ENCODE peak calls at places on chromosomes 2 and 18, in seven cellular contexts. P, H, X, Y, F, Z and M are unnamed samples.

GRCh38 chr2:14516844-14517243 is 115.7 kb upstream of the LRATD1 start:
- DNase-seq in P (no peak), H (peak; percentile 99), X (no peak), Y (no peak), F (no peak), Z (no peak), M (no peak)

GRCh38 chr2:101153077-101153707 is 2.0 kb upstream of the TBC1D8 start:
- DNase-seq in P (peak; percentile 30), H (no peak), X (no peak), Y (no peak), F (no peak), Z (no peak), M (no peak)

GRCh38 chr2:220961461-220961860 is 610.6 kb downstream of the EPHA4 start:
- DNase-seq in P (no peak), H (no peak), X (no peak), Y (no peak), F (no peak), Z (no peak), M (no peak)

GRCh38 chr2:223589901-223590300 is 12.3 kb downstream of the SCG2 start:
- DNase-seq in P (no peak), H (no peak), X (no peak), Y (no peak), F (no peak), Z (no peak), M (no peak)

GRCh38 chr2:212843409-212844199 is 305.0 kb upstream of the ERBB4 start:
- DNase-seq in P (no peak), H (peak; percentile 91), X (no peak), Y (no peak), F (no peak), Z (no peak), M (no peak)

GRCh38 chr18:32847719-32848118 is 74.9 kb upstream of the KLHL14 start:
- DNase-seq in P (peak; percentile 79), H (no peak), X (no peak), Y (no peak), F (no peak), Z (no peak), M (no peak)

GRCh38 chr2:211453311-211453894 is 897.0 kb downstream of the CPS1 start:
- DNase-seq in P (no peak), H (no peak), X (no peak), Y (no peak), F (no peak), Z (no peak), M (no peak)

GRCh38 chr2:28326873-28327495 is 65.7 kb upstream of the FOSL2 start:
- DNase-seq in P (no peak), H (peak; percentile 26), X (no peak), Y (no peak), F (no peak), Z (no peak), M (no peak)

GRCh38 chr2:213958086-213958485 is 452.8 kb upstream of the VWC2L start:
- DNase-seq in P (no peak), H (no peak), X (no peak), Y (no peak), F (no peak), Z (no peak), M (no peak)

GRCh38 chr2:229725716-229726346 is 11.5 kb upstream of the DNER start:
- DNase-seq in P (no peak), H (peak; percentile 95), X (no peak), Y (no peak), F (no peak), Z (no peak), M (no peak)

GRCh38 chr2:35081001-35081628 is 1274.5 kb upstream of the CRIM1 start:
- DNase-seq in P (no peak), H (no peak), X (no peak), Y (no peak), F (no peak), Z (no peak), M (no peak)

GRCh38 chr18:79680100-79680879 is 687 bp downstream of the CTDP1 start:
- DNase-seq in P (peak; percentile 56), H (peak; percentile 52), X (no peak), Y (peak; percentile 58), F (peak; percentile 37), Z (peak; percentile 36), M (peak; percentile 63)

DNA sequence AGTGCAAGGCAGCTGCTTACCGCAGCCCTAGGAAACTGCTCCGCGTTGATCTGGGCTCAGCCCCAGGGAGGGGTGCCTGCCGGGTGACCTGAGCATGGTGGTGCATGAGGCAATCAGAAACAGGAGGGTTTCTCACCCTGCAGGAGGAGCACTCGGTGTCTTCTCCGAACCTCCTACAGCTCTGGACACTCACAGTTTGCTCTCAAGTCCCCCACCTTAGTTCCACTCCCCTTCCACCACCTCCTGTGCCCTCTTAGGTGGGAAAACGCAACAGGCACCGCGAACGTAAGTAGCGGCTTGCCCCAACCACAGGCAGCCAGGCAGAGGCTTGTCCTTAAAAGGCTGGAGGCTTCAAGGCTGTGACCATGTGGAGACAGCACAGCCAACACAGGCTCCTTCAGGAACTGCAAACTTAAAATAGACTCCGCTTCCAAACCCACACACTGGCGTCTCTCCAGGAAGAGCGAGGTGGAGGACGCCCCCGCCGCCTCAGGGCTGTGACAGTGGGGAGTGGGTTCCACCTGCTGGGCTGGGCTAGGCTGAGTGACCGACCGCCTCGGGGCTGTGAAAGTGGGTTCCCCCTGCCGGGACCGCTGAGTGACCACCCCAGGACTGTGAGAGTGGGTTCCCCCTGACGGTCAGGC is 71.6 kb downstream of the NDUFA10 start:
- DNase-seq in P (no peak), H (peak; percentile 15), X (peak; percentile 34), Y (no peak), F (no peak), Z (no peak), M (peak; percentile 32)
- H3K4me1 ChIP-seq in P (no peaks in the 10 kb centered on the region), H (no peaks in the 10 kb centered on the region), X (peaks cover 10% of the 10 kb centered on the region), Y (no peaks in the 10 kb centered on the region), F (no peaks in the 10 kb centered on the region), Z (peaks cover 22% of the 10 kb centered on the region), M (peaks cover 6% of the 10 kb centered on the region)

DNA sequence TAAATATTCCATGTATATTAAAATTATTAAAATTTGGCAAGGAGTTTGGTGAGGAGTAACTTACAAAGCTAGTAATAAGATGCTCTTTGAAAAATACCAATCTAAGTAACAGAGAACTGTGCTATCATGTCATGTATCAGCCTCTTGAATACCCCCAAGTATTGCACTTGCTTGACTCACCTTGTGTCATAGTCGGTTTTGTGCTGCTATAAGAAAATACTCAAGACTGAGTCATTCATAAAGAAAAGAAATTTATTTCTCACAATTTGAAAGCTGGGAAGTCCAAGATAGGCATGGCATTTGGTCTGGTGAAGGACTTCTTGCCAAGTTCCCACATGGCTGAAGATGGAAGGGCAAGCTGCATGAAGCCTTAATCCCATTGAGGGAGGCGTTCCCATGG is 179.2 kb downstream of the MEMO1 start:
- DNase-seq in P (no peak), H (peak; percentile 61), X (no peak), Y (no peak), F (no peak), Z (no peak), M (no peak)
- H3K27ac ChIP-seq in P (no peak overlapping the region), H (no peak overlapping the region), X (no peak overlapping the region), Y (no peak overlapping the region), F (no peak overlapping the region), Z (no peak overlapping the region), M (no peak overlapping the region)

DNA sequence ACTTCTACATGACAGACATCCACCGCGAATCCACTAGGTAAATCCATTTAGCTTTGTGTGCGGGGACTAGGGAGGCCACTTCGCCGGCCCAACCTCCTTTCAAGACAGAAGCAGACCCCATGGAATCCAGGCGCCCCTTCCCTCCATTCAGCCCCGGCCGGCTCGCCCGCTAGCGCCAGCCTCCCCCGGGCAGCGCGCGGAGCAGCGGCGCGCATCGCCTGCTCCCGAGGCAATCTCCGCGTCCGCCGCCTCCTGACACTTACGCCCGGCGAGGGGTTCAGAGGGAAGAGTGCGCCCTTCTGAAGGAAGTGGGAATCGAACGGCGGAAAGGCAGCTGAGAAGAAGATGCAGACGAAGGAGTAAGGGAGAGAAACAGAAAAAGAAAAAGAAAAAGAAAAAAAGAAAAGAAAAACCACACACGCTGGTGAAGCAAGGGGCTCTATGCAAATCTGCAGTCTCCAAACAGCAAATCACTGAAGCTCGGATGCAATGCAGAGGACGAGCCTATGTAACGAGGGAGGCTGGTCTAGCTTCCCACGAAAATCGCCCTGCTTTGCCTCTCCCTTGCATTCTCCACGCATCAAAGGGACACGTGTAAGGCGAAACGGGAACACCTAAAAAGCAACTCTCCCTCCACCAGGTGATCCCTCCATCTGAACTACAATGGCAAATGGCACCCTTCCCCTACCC is 684.4 kb downstream of the NRXN1 start:
- DNase-seq in P (peak; percentile 69), H (no peak), X (no peak), Y (no peak), F (no peak), Z (no peak), M (no peak)
- H3K27me3 ChIP-seq in P (peaks cover 50% of the 10 kb centered on the region), H (no peaks in the 10 kb centered on the region), X (no peaks in the 10 kb centered on the region), Y (no peaks in the 10 kb centered on the region), F (no peaks in the 10 kb centered on the region), Z (no peaks in the 10 kb centered on the region), M (peaks cover 30% of the 10 kb centered on the region)

GRCh38 chr18:8952174-8952573 is 150.3 kb upstream of the NDUFV2 start:
- DNase-seq in P (no peak), H (no peak), X (no peak), Y (no peak), F (no peak), Z (no peak), M (no peak)

GRCh38 chr18:8948471-8949149 is 153.9 kb upstream of the NDUFV2 start:
- DNase-seq in P (no peak), H (peak; percentile 93), X (no peak), Y (no peak), F (no peak), Z (no peak), M (no peak)

GRCh38 chr18:8952796-8953760 is 149.4 kb upstream of the NDUFV2 start:
- DNase-seq in P (no peak), H (peak; percentile 92), X (no peak), Y (no peak), F (no peak), Z (no peak), M (no peak)

GRCh38 chr18:8949206-8949605 is 153.3 kb upstream of the NDUFV2 start:
- DNase-seq in P (no peak), H (peak; percentile 48), X (no peak), Y (no peak), F (no peak), Z (no peak), M (no peak)

GRCh38 chr18:8951491-8951890 is 151.0 kb upstream of the NDUFV2 start:
- DNase-seq in P (no peak), H (no peak), X (no peak), Y (no peak), F (no peak), Z (no peak), M (no peak)
- H3K4me1 ChIP-seq in P (peaks cover 25% of the 10 kb centered on the region), H (peaks cover 18% of the 10 kb centered on the region), X (no peaks in the 10 kb centered on the region), Y (no peaks in the 10 kb centered on the region), F (no peaks in the 10 kb centered on the region), Z (no peaks in the 10 kb centered on the region), M (no peaks in the 10 kb centered on the region)

GRCh38 chr2:41942278-41942677 is 105.5 kb upstream of the PKDCC start:
- DNase-seq in P (no peak), H (no peak), X (no peak), Y (no peak), F (no peak), Z (no peak), M (no peak)
- H3K27ac ChIP-seq in P (no peak overlapping the region), H (no peak overlapping the region), X (peak overlapping the region; percentile 2), Y (no peak overlapping the region), F (no peak overlapping the region), Z (no peak overlapping the region), M (no peak overlapping the region)

GRCh38 chr2:241482126-241482525 is 26.3 kb downstream of the STK25 start:
- DNase-seq in P (no peak), H (no peak), X (no peak), Y (no peak), F (no peak), Z (no peak), M (no peak)
- H3K27me3 ChIP-seq in P (no peaks in the 10 kb centered on the region), H (no peaks in the 10 kb centered on the region), X (no peaks in the 10 kb centered on the region), Y (no peaks in the 10 kb centered on the region), F (no peaks in the 10 kb centered on the region), Z (no peaks in the 10 kb centered on the region), M (no peaks in the 10 kb centered on the region)